ENCODE peak calls at places on chromosomes 6 and 20, in five cellular contexts. V is HCT116, L is GM12878, Y is spleen, H is upper lobe of left lung. E is an unnamed sample.

GRCh38 chr6:100901582-100901981 is 20.5 kb upstream of the ASCC3 start:
- DNase-seq in V (no peak), Y (no peak), H (no peak), L (no peak), E (no peak)

GRCh38 chr6:127022297-127022696 is 96.2 kb upstream of the RSPO3 start:
- DNase-seq in Y (no peak), H (peak; percentile 40), L (no peak), V (no peak), E (peak; percentile 15)

GRCh38 chr6:62371840-62372239 is 85.8 kb upstream of the KHDRBS2 start:
- DNase-seq in L (no peak), V (no peak), Y (no peak), H (no peak), E (no peak)

GRCh38 chr20:3800256-3800877 is 4.3 kb downstream of the CDC25B start:
- DNase-seq in V (no peak), Y (no peak), L (no peak), H (no peak), E (no peak)

GRCh38 chr6:109010703-109011102 is 83.9 kb downstream of the SESN1 start:
- DNase-seq in Y (no peak), V (no peak), H (no peak), L (no peak), E (no peak)

GRCh38 chr20:16596991-16597390 is 23.7 kb upstream of the KIF16B start:
- DNase-seq in H (no peak), L (no peak), Y (no peak), V (no peak), E (no peak)

GRCh38 chr20:35492352-35492751 is 37.0 kb downstream of the CEP250 start:
- DNase-seq in L (no peak), Y (no peak), V (no peak), H (no peak), E (no peak)

GRCh38 chr20:40016884-40017283 is 672.2 kb downstream of the MAFB start:
- DNase-seq in V (no peak), Y (no peak), L (no peak), H (no peak), E (no peak)

GRCh38 chr6:14784596-14785360 is 461.1 kb upstream of the JARID2 start:
- DNase-seq in H (no peak), L (no peak), Y (no peak), V (no peak), E (no peak)

GRCh38 chr6:16688984-16689636 is 72.2 kb downstream of the ATXN1 start:
- DNase-seq in V (no peak), H (no peak), L (no peak), Y (no peak), E (no peak)

GRCh38 chr6:26224547-26224912 is 137.3 kb downstream of the HFE start:
- DNase-seq in H (no peak), L (no peak), Y (no peak), V (no peak), E (no peak)
- H3K4me1 ChIP-seq in H (no peaks in the 10 kb centered on the region), L (peaks cover 18% of the 10 kb centered on the region), Y (peaks cover 13% of the 10 kb centered on the region), V (peaks cover 29% of the 10 kb centered on the region), E (no peaks in the 10 kb centered on the region)

GRCh38 chr20:59222239-59222981 is 58.8 kb downstream of the ZNF831 start:
- DNase-seq in H (peak; percentile 73), Y (peak; percentile 95), V (peak; percentile 33), L (peak; percentile 1), E (peak; percentile 65)
- TF ChIP-seq POLR2AphosphoS5 in H (no peak), Y (no peak), V (no peak), L (no peak), E (peak; percentile 47)

DNA sequence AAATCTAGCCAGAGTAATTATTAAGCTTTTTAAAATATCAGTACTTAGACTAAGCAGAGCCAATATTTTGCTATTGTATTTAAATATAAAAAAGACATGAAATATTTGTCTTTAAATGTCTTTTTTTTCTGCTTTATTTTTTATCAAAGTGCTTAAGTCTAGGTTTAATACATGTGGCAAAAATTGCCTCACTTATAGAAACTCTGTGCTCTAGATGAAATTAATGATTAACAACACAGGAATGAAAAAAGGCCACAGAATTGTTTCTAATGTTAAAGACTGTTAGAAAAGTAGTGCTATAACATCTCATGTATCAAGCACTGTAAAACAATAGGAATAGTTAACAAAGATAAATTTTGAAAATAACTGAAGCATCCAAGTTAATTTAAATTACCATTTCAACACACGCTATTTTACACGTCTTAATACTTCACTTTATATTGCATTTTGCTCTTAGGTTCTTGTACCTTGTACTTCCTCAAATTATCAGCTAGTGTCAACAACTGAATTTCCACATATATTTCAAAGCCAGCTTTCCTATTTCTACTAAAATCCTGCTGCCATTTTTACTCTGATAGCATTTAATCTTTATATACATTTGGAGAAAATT is 1515.1 kb downstream of the HACE1 start:
- DNase-seq in H (no peak), V (no peak), L (no peak), Y (no peak), E (no peak)
- H3K4me1 ChIP-seq in H (no peaks in the 10 kb centered on the region), V (no peaks in the 10 kb centered on the region), L (no peaks in the 10 kb centered on the region), Y (no peaks in the 10 kb centered on the region), E (no peaks in the 10 kb centered on the region)

GRCh38 chr6:148021135-148021534 is 321.5 kb upstream of the SASH1 start:
- DNase-seq in Y (no peak), L (no peak), V (no peak), H (no peak), E (no peak)
- TF ChIP-seq POLR2AphosphoS5 in Y (no peak), L (no peak), V (no peak), H (no peak), E (no peak)

GRCh38 chr6:53244958-53245357 is 96.3 kb upstream of the GCM1 start:
- DNase-seq in V (no peak), L (peak; percentile 72), Y (peak; percentile 87), H (peak; percentile 59), E (no peak)
- H3K4me1 ChIP-seq in V (no peaks in the 10 kb centered on the region), L (peaks cover 35% of the 10 kb centered on the region), Y (peaks cover 62% of the 10 kb centered on the region), H (no peaks in the 10 kb centered on the region), E (no peaks in the 10 kb centered on the region)

E was measured in prostate gland.